ENCODE peak calls at places on chromosomes 13 and 19, in ten cellular contexts. One of them, this sample, is unnamed.

GRCh38 chr13:113148407-113148806 is 10.0 kb upstream of the PROZ start:
- DNase-seq in SK-N-SH: no peak
- DNase-seq in CD4-positive, alpha-beta T cell: no peak
- DNase-seq in central memory CD4-positive, alpha-beta T cell: no peak
- DNase-seq in astrocyte of the spinal cord: no peak
- DNase-seq in CD8-positive, alpha-beta memory T cell: no peak
- DNase-seq in progenitor cell of endocrine pancreas: no peak
- DNase-seq in NCI-H2029 treated with DMSO at 0.1 percent for 48 hours: no peak
- DNase-seq in ELF-1: no peak
- DNase-seq in PC-9: no peak
- DNase-seq in this sample: peak

GRCh38 chr13:113843864-113844556 is 19.9 kb downstream of the GAS6 start:
- DNase-seq in SK-N-SH: no peak
- DNase-seq in CD4-positive, alpha-beta T cell: no peak
- DNase-seq in central memory CD4-positive, alpha-beta T cell: no peak
- DNase-seq in astrocyte of the spinal cord: no peak
- DNase-seq in CD8-positive, alpha-beta memory T cell: no peak
- DNase-seq in progenitor cell of endocrine pancreas: no peak
- DNase-seq in NCI-H2029 treated with DMSO at 0.1 percent for 48 hours: no peak
- DNase-seq in ELF-1: peak
- DNase-seq in PC-9: no peak
- DNase-seq in this sample: no peak

GRCh38 chr13:71355010-71355409 is 512.0 kb downstream of the DACH1 start:
- DNase-seq in SK-N-SH: no peak
- DNase-seq in CD4-positive, alpha-beta T cell: no peak
- DNase-seq in central memory CD4-positive, alpha-beta T cell: no peak
- DNase-seq in astrocyte of the spinal cord: no peak
- DNase-seq in CD8-positive, alpha-beta memory T cell: no peak
- DNase-seq in progenitor cell of endocrine pancreas: no peak
- DNase-seq in NCI-H2029 treated with DMSO at 0.1 percent for 48 hours: no peak
- DNase-seq in ELF-1: no peak
- DNase-seq in PC-9: no peak
- DNase-seq in this sample: no peak

GRCh38 chr13:114020750-114021463 is 47.0 kb upstream of the C13orf46 start:
- DNase-seq in SK-N-SH: no peak
- DNase-seq in CD4-positive, alpha-beta T cell: no peak
- DNase-seq in central memory CD4-positive, alpha-beta T cell: no peak
- DNase-seq in astrocyte of the spinal cord: no peak
- DNase-seq in CD8-positive, alpha-beta memory T cell: no peak
- DNase-seq in progenitor cell of endocrine pancreas: no peak
- DNase-seq in NCI-H2029 treated with DMSO at 0.1 percent for 48 hours: no peak
- DNase-seq in ELF-1: no peak
- DNase-seq in PC-9: no peak
- DNase-seq in this sample: no peak

GRCh38 chr13:30303269-30303668 is 4.1 kb downstream of the KATNAL1 start:
- DNase-seq in SK-N-SH: no peak
- DNase-seq in CD4-positive, alpha-beta T cell: no peak
- DNase-seq in central memory CD4-positive, alpha-beta T cell: no peak
- DNase-seq in astrocyte of the spinal cord: no peak
- DNase-seq in CD8-positive, alpha-beta memory T cell: no peak
- DNase-seq in progenitor cell of endocrine pancreas: no peak
- DNase-seq in NCI-H2029 treated with DMSO at 0.1 percent for 48 hours: no peak
- DNase-seq in ELF-1: no peak
- DNase-seq in PC-9: no peak
- DNase-seq in this sample: no peak

GRCh38 chr19:48480476-48481190 is 11.5 kb downstream of the CYTH2 start:
- DNase-seq in SK-N-SH: no peak
- DNase-seq in CD4-positive, alpha-beta T cell: peak
- DNase-seq in central memory CD4-positive, alpha-beta T cell: peak
- DNase-seq in astrocyte of the spinal cord: peak
- DNase-seq in CD8-positive, alpha-beta memory T cell: peak
- DNase-seq in progenitor cell of endocrine pancreas: no peak
- DNase-seq in NCI-H2029 treated with DMSO at 0.1 percent for 48 hours: no peak
- DNase-seq in ELF-1: peak
- DNase-seq in PC-9: no peak
- DNase-seq in this sample: peak

GRCh38 chr13:33218020-33218419 is 67.5 kb downstream of the STARD13 start:
- DNase-seq in SK-N-SH: no peak
- DNase-seq in CD4-positive, alpha-beta T cell: no peak
- DNase-seq in central memory CD4-positive, alpha-beta T cell: no peak
- DNase-seq in astrocyte of the spinal cord: peak
- DNase-seq in CD8-positive, alpha-beta memory T cell: no peak
- DNase-seq in progenitor cell of endocrine pancreas: no peak
- DNase-seq in NCI-H2029 treated with DMSO at 0.1 percent for 48 hours: no peak
- DNase-seq in ELF-1: peak
- DNase-seq in PC-9: peak
- DNase-seq in this sample: no peak

GRCh38 chr19:12194827-12195500 is 32.1 kb downstream of the ZNF136 start:
- DNase-seq in SK-N-SH: peak
- DNase-seq in CD4-positive, alpha-beta T cell: peak
- DNase-seq in central memory CD4-positive, alpha-beta T cell: peak
- DNase-seq in astrocyte of the spinal cord: peak
- DNase-seq in CD8-positive, alpha-beta memory T cell: peak
- DNase-seq in progenitor cell of endocrine pancreas: no peak
- DNase-seq in NCI-H2029 treated with DMSO at 0.1 percent for 48 hours: peak
- DNase-seq in ELF-1: no peak
- DNase-seq in PC-9: no peak
- DNase-seq in this sample: no peak

GRCh38 chr13:76852991-76853390 is 33.2 kb downstream of the KCTD12 start:
- DNase-seq in SK-N-SH: no peak
- DNase-seq in CD4-positive, alpha-beta T cell: no peak
- DNase-seq in central memory CD4-positive, alpha-beta T cell: no peak
- DNase-seq in astrocyte of the spinal cord: peak
- DNase-seq in CD8-positive, alpha-beta memory T cell: no peak
- DNase-seq in progenitor cell of endocrine pancreas: no peak
- DNase-seq in NCI-H2029 treated with DMSO at 0.1 percent for 48 hours: no peak
- DNase-seq in ELF-1: no peak
- DNase-seq in PC-9: no peak
- DNase-seq in this sample: no peak

GRCh38 chr13:76696370-76696769 is 189.8 kb downstream of the KCTD12 start:
- DNase-seq in SK-N-SH: peak
- DNase-seq in CD4-positive, alpha-beta T cell: no peak
- DNase-seq in central memory CD4-positive, alpha-beta T cell: no peak
- DNase-seq in astrocyte of the spinal cord: peak
- DNase-seq in CD8-positive, alpha-beta memory T cell: no peak
- DNase-seq in progenitor cell of endocrine pancreas: no peak
- DNase-seq in NCI-H2029 treated with DMSO at 0.1 percent for 48 hours: no peak
- DNase-seq in ELF-1: peak
- DNase-seq in PC-9: no peak
- DNase-seq in this sample: no peak

GRCh38 chr13:37102896-37103295 is 2.6 kb downstream of the CSNK1A1L start:
- DNase-seq in SK-N-SH: no peak
- DNase-seq in CD4-positive, alpha-beta T cell: no peak
- DNase-seq in central memory CD4-positive, alpha-beta T cell: no peak
- DNase-seq in astrocyte of the spinal cord: no peak
- DNase-seq in CD8-positive, alpha-beta memory T cell: no peak
- DNase-seq in progenitor cell of endocrine pancreas: no peak
- DNase-seq in NCI-H2029 treated with DMSO at 0.1 percent for 48 hours: no peak
- DNase-seq in ELF-1: no peak
- DNase-seq in PC-9: no peak
- DNase-seq in this sample: no peak

GRCh38 chr19:44925114-44925891 is 10.9 kb downstream of the APOC1 start:
- DNase-seq in SK-N-SH: no peak
- DNase-seq in CD4-positive, alpha-beta T cell: no peak
- DNase-seq in central memory CD4-positive, alpha-beta T cell: no peak
- DNase-seq in astrocyte of the spinal cord: peak
- DNase-seq in CD8-positive, alpha-beta memory T cell: no peak
- DNase-seq in progenitor cell of endocrine pancreas: no peak
- DNase-seq in NCI-H2029 treated with DMSO at 0.1 percent for 48 hours: no peak
- DNase-seq in ELF-1: no peak
- DNase-seq in PC-9: peak
- DNase-seq in this sample: no peak

GRCh38 chr19:34350161-34350561 is 14.8 kb upstream of the GPI start:
- DNase-seq in SK-N-SH: no peak
- DNase-seq in CD4-positive, alpha-beta T cell: peak
- DNase-seq in central memory CD4-positive, alpha-beta T cell: peak
- DNase-seq in astrocyte of the spinal cord: no peak
- DNase-seq in CD8-positive, alpha-beta memory T cell: peak
- DNase-seq in progenitor cell of endocrine pancreas: no peak
- DNase-seq in NCI-H2029 treated with DMSO at 0.1 percent for 48 hours: no peak
- DNase-seq in ELF-1: no peak
- DNase-seq in PC-9: no peak
- DNase-seq in this sample: no peak

GRCh38 chr19:42272989-42273406 is 3.9 kb downstream of the CIC start:
- DNase-seq in SK-N-SH: no peak
- DNase-seq in CD4-positive, alpha-beta T cell: no peak
- DNase-seq in central memory CD4-positive, alpha-beta T cell: no peak
- DNase-seq in astrocyte of the spinal cord: no peak
- DNase-seq in CD8-positive, alpha-beta memory T cell: peak
- DNase-seq in progenitor cell of endocrine pancreas: no peak
- DNase-seq in NCI-H2029 treated with DMSO at 0.1 percent for 48 hours: no peak
- DNase-seq in ELF-1: no peak
- DNase-seq in PC-9: no peak
- DNase-seq in this sample: no peak